ENCODE peak calls at places on chromosomes 11 and 22, in nine cellular contexts. O, A, D, R, S, E, Z, P and G are unnamed samples.

GRCh38 chr22:45866398-45867117 is 110.4 kb downstream of the WNT7B start:
- DNase-seq in O (no peak), S (no peak), D (no peak), A (no peak), R (no peak), P (no peak), E (no peak), Z (no peak), G (no peak)

GRCh38 chr11:14980854-14981253 is 8.7 kb upstream of the CALCA start:
- DNase-seq in R (no peak), O (no peak), S (peak), D (no peak), A (peak), E (peak), P (no peak), Z (no peak), G (peak)

GRCh38 chr11:68328374-68329091 is 16.1 kb downstream of the LRP5 start:
- DNase-seq in S (no peak), D (peak), O (peak), A (peak), Z (no peak), P (no peak), R (no peak), E (no peak), G (no peak)

GRCh38 chr22:46728470-46728869 is 9.6 kb downstream of the CERK start:
- DNase-seq in P (no peak), S (no peak), O (no peak), A (no peak), Z (no peak), R (no peak), E (no peak), D (no peak), G (no peak)

GRCh38 chr11:77418155-77418980 is 55.5 kb downstream of the PAK1 start:
- DNase-seq in P (no peak), D (no peak), S (no peak), A (no peak), E (no peak), Z (no peak), O (no peak), R (no peak), G (peak)

GRCh38 chr22:46406349-46406748 is 70.8 kb downstream of the TRMU start:
- DNase-seq in E (no peak), S (no peak), Z (no peak), A (no peak), O (no peak), P (no peak), D (no peak), R (no peak), G (no peak)

GRCh38 chr11:95429376-95429907 is 198.4 kb upstream of the SESN3 start:
- DNase-seq in A (no peak), P (no peak), E (no peak), D (no peak), O (no peak), Z (no peak), S (no peak), R (no peak), G (no peak)

GRCh38 chr11:128042290-128042751 is 545.0 kb downstream of the ETS1 start:
- DNase-seq in P (no peak), O (no peak), D (no peak), Z (no peak), A (peak), R (no peak), S (no peak), E (no peak), G (no peak)